ENCODE peak calls at places on chromosomes 5 and 9, in six cellular contexts. R is right atrium auricular region, I is ovary, Q is hepatocyte, C is AG04449, D is foreskin fibroblast. Y is an unnamed sample.
A peak's percentile ranks its signal among the peaks of the same experiment; 100 is the strongest.

GRCh38 chr5:178182158-178182876 is 4.9 kb downstream of the GMCL2 start:
- DNase-seq in R (no peak), I (no peak), Q (no peak), C (no peak), D (no peak), Y (no peak)

GRCh38 chr9:112273826-112274225 is 59.6 kb downstream of the PTBP3 start:
- DNase-seq in R (no peak), I (no peak), Q (no peak), C (no peak), D (no peak), Y (no peak)

GRCh38 chr5:140108093-140109049 is 5.5 kb upstream of the PURA start:
- DNase-seq in R (no peak), I (peak; percentile 53), Q (peak; percentile 30), C (no peak), D (no peak), Y (peak; percentile 37)

GRCh38 chr9:126604059-126604685 is 9.6 kb upstream of the LMX1B start:
- DNase-seq in R (no peak), I (no peak), Q (no peak), C (no peak), D (no peak), Y (no peak)

GRCh38 chr5:130526708-130527107 is 622.4 kb downstream of the CHSY3 start:
- DNase-seq in R (no peak), I (no peak), Q (no peak), C (peak; percentile 26), D (no peak), Y (no peak)

GRCh38 chr9:21583628-21584027 is 101.5 kb upstream of the IFNE start:
- DNase-seq in R (no peak), I (no peak), Q (no peak), C (no peak), D (no peak), Y (no peak)

GRCh38 chr9:109110326-109111014 is 9.3 kb downstream of the TMEM245 start:
- DNase-seq in R (no peak), I (no peak), Q (no peak), C (no peak), D (peak; percentile 52), Y (peak; percentile 40)

GRCh38 chr5:37495210-37495609 is 116.1 kb downstream of the WDR70 start:
- DNase-seq in R (no peak), I (no peak), Q (no peak), C (peak; percentile 2), D (peak; percentile 24), Y (no peak)

GRCh38 chr5:138438724-138439536 is at the start of gene REEP2:
- DNase-seq in R (no peak), I (peak; percentile 66), Q (peak; percentile 88), C (no peak), D (peak; percentile 51), Y (peak; percentile 93)

GRCh38 chr5:173925449-173926071 is 37.4 kb downstream of the CPEB4 start:
- DNase-seq in R (no peak), I (no peak), Q (peak; percentile 36), C (no peak), D (peak; percentile 65), Y (peak; percentile 32)

GRCh38 chr5:21680661-21681060 is 1172.5 kb downstream of the CDH12 start:
- DNase-seq in R (no peak), I (no peak), Q (no peak), C (no peak), D (no peak), Y (no peak)

GRCh38 chr9:91516061-91516460 is 92.4 kb upstream of the NFIL3 start:
- DNase-seq in R (no peak), I (no peak), Q (no peak), C (no peak), D (no peak), Y (no peak)

GRCh38 chr5:157126-157715 is 34.1 kb upstream of the LRRC14B start:
- DNase-seq in R (no peak), I (no peak), Q (no peak), C (no peak), D (no peak), Y (no peak)

GRCh38 chr9:35236692-35237091 is 74.9 kb downstream of the UNC13B start:
- DNase-seq in R (no peak), I (no peak), Q (peak; percentile 11), C (no peak), D (no peak), Y (no peak)

GRCh38 chr9:6632516-6633328 is 12.8 kb downstream of the GLDC start:
- DNase-seq in R (no peak), I (no peak), Q (peak; percentile 62), C (no peak), D (no peak), Y (peak; percentile 90)

GRCh38 chr5:178206166-178207101 is 2.1 kb downstream of the HNRNPAB start:
- DNase-seq in R (no peak), I (no peak), Q (no peak), C (no peak), D (no peak), Y (no peak)

GRCh38 chr5:129857124-129857523 is 47.1 kb upstream of the CHSY3 start:
- DNase-seq in R (no peak), I (no peak), Q (no peak), C (no peak), D (no peak), Y (no peak)

GRCh38 chr5:94174748-94175411 is 433.5 kb upstream of the POU5F2 start:
- DNase-seq in R (no peak), I (no peak), Q (no peak), C (peak; percentile 34), D (peak; percentile 74), Y (no peak)

GRCh38 chr5:17012289-17012688 is 76.2 kb upstream of the MYO10 start:
- DNase-seq in R (no peak), I (no peak), Q (no peak), C (no peak), D (peak; percentile 64), Y (no peak)

GRCh38 chr9:105647595-105648349 is 14.5 kb upstream of the TAL2 start:
- DNase-seq in R (no peak), I (peak; percentile 46), Q (peak; percentile 26), C (no peak), D (no peak), Y (no peak)

GRCh38 chr9:78021692-78022091 is 9.9 kb downstream of the GNAQ start:
- DNase-seq in R (no peak), I (no peak), Q (peak; percentile 45), C (no peak), D (no peak), Y (no peak)

GRCh38 chr5:81156732-81157131 is 76.4 kb upstream of the CKMT2 start:
- DNase-seq in R (no peak), I (no peak), Q (no peak), C (no peak), D (no peak), Y (peak; percentile 24)

GRCh38 chr9:133882849-133883248 is 109.3 kb downstream of the VAV2 start:
- DNase-seq in R (no peak), I (no peak), Q (no peak), C (no peak), D (no peak), Y (no peak)

GRCh38 chr5:40165789-40166728 is 513.7 kb upstream of the PTGER4 start:
- DNase-seq in R (no peak), I (no peak), Q (no peak), C (no peak), D (no peak), Y (no peak)
- TF ChIP-seq CTCF in R (no peak), I (no peak), Q (no peak), C (no peak), D (peak; percentile 3), Y (no peak)

DNA sequence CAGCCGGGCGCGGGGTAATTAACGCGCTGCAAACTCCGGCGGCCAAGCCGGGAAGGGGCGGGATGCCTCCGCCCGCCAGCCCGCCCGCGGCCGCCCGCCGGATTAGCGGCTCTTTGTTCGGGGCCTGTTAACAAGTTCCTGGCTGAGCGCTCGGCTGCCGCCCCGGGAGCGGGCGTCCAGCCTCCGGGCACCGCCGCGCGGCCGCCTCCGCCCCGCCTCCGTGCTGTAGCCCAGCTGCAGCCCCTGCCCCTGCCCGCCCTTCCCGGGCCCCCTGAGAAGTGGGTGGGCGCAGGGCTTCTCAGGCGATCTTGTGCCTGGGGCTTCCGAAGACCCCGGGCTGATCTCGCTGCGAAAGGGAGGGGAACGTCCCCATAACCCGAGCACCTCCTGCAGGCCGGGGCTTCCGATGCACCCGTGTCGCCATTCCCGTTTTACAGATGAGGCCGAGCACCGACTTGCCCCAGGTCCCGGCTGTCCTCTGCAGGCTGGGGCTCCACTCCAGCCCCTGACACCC is 7.6 kb downstream of the UNC5A start:
- DNase-seq in R (no peak), I (no peak), Q (peak; percentile 58), C (no peak), D (no peak), Y (peak; percentile 66)
- TF ChIP-seq CTCF in R (no peak), I (no peak), Q (peak; percentile 40), C (peak; percentile 41), D (peak; percentile 12), Y (no peak)

GRCh38 chr9:94554439-94555331 is at the start of gene PCAT7:
- DNase-seq in R (no peak), I (no peak), Q (peak; percentile 92), C (no peak), D (peak; percentile 36), Y (peak; percentile 75)

GRCh38 chr9:94554078-94554438 is 825 bp upstream of the PCAT7 start:
- DNase-seq in R (no peak), I (no peak), Q (peak; percentile 56), C (no peak), D (no peak), Y (no peak)

GRCh38 chr9:94553029-94553938 is 1.6 kb upstream of the PCAT7 start:
- DNase-seq in R (no peak), I (no peak), Q (peak; percentile 40), C (no peak), D (no peak), Y (no peak)
- TF ChIP-seq CTCF in R (no peak), I (no peak), Q (peak; percentile 18), C (no peak), D (no peak), Y (no peak)

GRCh38 chr9:129006328-129007034 is 21.6 kb downstream of the SH3GLB2 start:
- DNase-seq in R (peak; percentile 71), I (peak; percentile 74), Q (peak; percentile 91), C (no peak), D (peak; percentile 74), Y (peak; percentile 88)

GRCh38 chr9:129008469-129008965 is 19.6 kb downstream of the SH3GLB2 start:
- DNase-seq in R (no peak), I (no peak), Q (peak; percentile 8), C (no peak), D (no peak), Y (no peak)

GRCh38 chr9:129005336-129005997 is 22.7 kb downstream of the SH3GLB2 start:
- DNase-seq in R (no peak), I (no peak), Q (peak; percentile 2), C (no peak), D (no peak), Y (peak; percentile 10)

GRCh38 chr9:129007766-129008468 is 20.2 kb downstream of the SH3GLB2 start:
- DNase-seq in R (no peak), I (no peak), Q (peak; percentile 2), C (no peak), D (no peak), Y (peak; percentile 32)

DNA sequence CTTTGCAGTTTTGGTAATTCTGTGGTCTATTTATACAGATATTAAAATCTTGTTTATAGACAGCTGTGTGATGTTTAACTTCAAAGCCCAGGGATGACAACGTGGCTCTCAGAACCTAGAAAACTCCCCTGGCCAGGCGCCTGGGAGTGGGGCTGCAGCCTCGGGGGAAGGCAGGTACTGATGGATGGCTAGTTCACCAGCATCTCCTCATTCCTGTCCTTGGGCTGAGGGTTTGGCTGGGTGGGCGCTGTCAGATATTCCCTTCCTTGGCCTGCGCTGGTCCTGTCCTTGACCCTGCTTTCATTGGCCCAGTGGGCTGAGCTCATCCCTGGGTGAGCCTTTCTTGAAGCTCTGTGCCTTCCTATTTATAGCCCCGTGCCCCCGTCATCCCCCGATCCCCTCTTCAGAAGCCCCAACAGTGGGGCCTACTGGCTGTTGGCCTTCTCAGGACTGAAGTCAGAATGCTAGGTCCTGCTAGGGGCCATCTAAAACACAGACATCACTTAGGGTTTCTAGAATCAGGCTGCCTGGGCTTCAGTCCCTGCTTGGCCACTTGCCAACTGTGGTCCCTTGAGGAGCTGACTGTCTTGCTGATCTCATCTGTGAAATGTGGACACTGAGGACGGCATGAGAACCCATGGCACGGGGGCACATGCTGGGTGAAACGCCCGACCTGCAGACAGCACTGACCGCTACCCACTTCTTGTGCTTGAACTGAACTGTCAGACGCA is 20.9 kb downstream of the SH3GLB2 start:
- DNase-seq in R (peak; percentile 65), I (peak; percentile 74), Q (peak; percentile 22), C (no peak), D (no peak), Y (no peak)
- TF ChIP-seq CTCF in R (no peak), I (no peak), Q (no peak), C (no peak), D (no peak), Y (no peak)